ENCODE peak calls at places on chromosome 15, in nine cellular contexts. X, G, T, P, Y, R, E, Z and D are unnamed samples.

GRCh38 chr15:25936004-25936403 is 72.9 kb upstream of the ATP10A start:
- DNase-seq in X (no peak), G (no peak), T (no peak), P (no peak), Y (no peak), R (no peak), E (no peak), Z (no peak), D (no peak)

GRCh38 chr15:70243686-70244540 is 146.2 kb upstream of the TLE3 start:
- DNase-seq in X (no peak), G (no peak), T (no peak), P (no peak), Y (no peak), R (no peak), E (no peak), Z (no peak), D (no peak)

GRCh38 chr15:42037650-42038049 is 16.8 kb upstream of the PLA2G4E start:
- DNase-seq in X (no peak), G (peak; percentile 76), T (no peak), P (no peak), Y (no peak), R (no peak), E (no peak), Z (no peak), D (peak; percentile 87)

GRCh38 chr15:100235030-100235617 is 106.7 kb downstream of the ADAMTS17 start:
- DNase-seq in X (no peak), G (no peak), T (no peak), P (peak; percentile 59), Y (no peak), R (no peak), E (no peak), Z (no peak), D (no peak)

GRCh38 chr15:84928843-84929168 is 44.3 kb downstream of the SLC28A1 start:
- DNase-seq in X (no peak), G (no peak), T (no peak), P (no peak), Y (no peak), R (no peak), E (no peak), Z (no peak), D (no peak)

GRCh38 chr15:78093242-78094020 is 1.1 kb downstream of the SH2D7 start:
- DNase-seq in X (peak; percentile 80), G (peak; percentile 16), T (no peak), P (no peak), Y (no peak), R (no peak), E (peak; percentile 92), Z (peak; percentile 65), D (no peak)

GRCh38 chr15:94306700-94307650 is 75.6 kb downstream of the MCTP2 start:
- DNase-seq in X (no peak), G (peak; percentile 81), T (no peak), P (no peak), Y (no peak), R (no peak), E (no peak), Z (no peak), D (no peak)

GRCh38 chr15:47576921-47577474 is 140.3 kb upstream of the SEMA6D start:
- DNase-seq in X (no peak), G (no peak), T (no peak), P (no peak), Y (no peak), R (no peak), E (no peak), Z (no peak), D (no peak)

GRCh38 chr15:52010633-52011595 is 8.1 kb upstream of the MAPK6 start:
- DNase-seq in X (no peak), G (peak; percentile 94), T (no peak), P (no peak), Y (peak; percentile 39), R (no peak), E (peak; percentile 72), Z (peak; percentile 88), D (no peak)

GRCh38 chr15:97410907-97411575 is 549.5 kb upstream of the ARRDC4 start:
- DNase-seq in X (no peak), G (no peak), T (no peak), P (no peak), Y (no peak), R (no peak), E (no peak), Z (no peak), D (no peak)

GRCh38 chr15:36331531-36332275 is 247.7 kb upstream of the CDIN1 start:
- DNase-seq in X (no peak), G (no peak), T (no peak), P (no peak), Y (no peak), R (no peak), E (no peak), Z (no peak), D (no peak)

GRCh38 chr15:55791576-55792400 is 48.8 kb upstream of the PRTG start:
- DNase-seq in X (peak; percentile 42), G (peak; percentile 63), T (no peak), P (no peak), Y (no peak), R (no peak), E (no peak), Z (peak; percentile 30), D (no peak)

GRCh38 chr15:51878446-51879386 is 49.3 kb downstream of the TMOD3 start:
- DNase-seq in X (no peak), G (no peak), T (no peak), P (no peak), Y (no peak), R (no peak), E (no peak), Z (peak; percentile 80), D (no peak)

GRCh38 chr15:52439470-52439869 is 89.2 kb downstream of the MYO5A start:
- DNase-seq in X (no peak), G (no peak), T (no peak), P (no peak), Y (no peak), R (no peak), E (no peak), Z (no peak), D (no peak)

GRCh38 chr15:51126842-51127241 is 32.1 kb upstream of the TNFAIP8L3 start:
- DNase-seq in X (no peak), G (no peak), T (no peak), P (no peak), Y (no peak), R (no peak), E (no peak), Z (no peak), D (no peak)

GRCh38 chr15:52361975-52362494 is 66.4 kb upstream of the MYO5C start:
- DNase-seq in X (no peak), G (no peak), T (no peak), P (no peak), Y (no peak), R (no peak), E (no peak), Z (no peak), D (no peak)

GRCh38 chr15:67010898-67011619 is 54.3 kb upstream of the SMAD3 start:
- DNase-seq in X (no peak), G (no peak), T (no peak), P (no peak), Y (no peak), R (peak; percentile 71), E (no peak), Z (peak; percentile 44), D (no peak)

GRCh38 chr15:64703632-64703959 is 71.8 kb downstream of the RBPMS2 start:
- DNase-seq in X (no peak), G (no peak), T (no peak), P (no peak), Y (no peak), R (no peak), E (no peak), Z (no peak), D (no peak)

GRCh38 chr15:96352594-96353377 is 22.3 kb downstream of the NR2F2 start:
- DNase-seq in X (no peak), G (no peak), T (no peak), P (no peak), Y (no peak), R (peak; percentile 14), E (no peak), Z (peak; percentile 69), D (no peak)
- H3K4me3 ChIP-seq in X (no peak overlapping the region), G (no peak overlapping the region), T (no peak overlapping the region), P (peak overlapping the region; percentile 68), Y (no peak overlapping the region), R (peak overlapping the region; percentile 41), E (no peak overlapping the region), Z (no peak overlapping the region), D (no peak overlapping the region)

DNA sequence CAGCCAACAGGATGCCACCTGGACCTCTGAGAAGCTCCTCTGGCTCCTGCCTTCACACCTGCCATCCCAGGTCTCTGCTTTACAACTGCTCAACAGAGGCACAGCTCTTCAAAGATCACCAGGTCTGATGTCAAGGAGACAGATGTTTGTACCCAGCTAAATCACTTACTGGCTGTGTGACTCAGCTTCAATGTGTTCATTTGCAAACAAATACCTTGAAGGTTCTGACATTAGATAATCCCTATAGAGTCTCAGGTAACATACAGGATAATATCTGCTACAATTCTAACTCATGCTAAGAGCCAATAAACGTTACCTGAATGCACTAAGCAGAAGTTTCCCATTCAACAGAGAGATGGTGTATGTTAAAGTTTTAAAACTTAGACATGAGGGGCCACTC is 163.4 kb upstream of the IGF1R start:
- DNase-seq in X (no peak), G (no peak), T (no peak), P (no peak), Y (no peak), R (no peak), E (no peak), Z (no peak), D (no peak)
- TF ChIP-seq CTCF in X (no peak), G (no peak), T (no peak), P (no peak), Y (no peak), R (no peak), E (no peak), Z (no peak), D (no peak)

DNA sequence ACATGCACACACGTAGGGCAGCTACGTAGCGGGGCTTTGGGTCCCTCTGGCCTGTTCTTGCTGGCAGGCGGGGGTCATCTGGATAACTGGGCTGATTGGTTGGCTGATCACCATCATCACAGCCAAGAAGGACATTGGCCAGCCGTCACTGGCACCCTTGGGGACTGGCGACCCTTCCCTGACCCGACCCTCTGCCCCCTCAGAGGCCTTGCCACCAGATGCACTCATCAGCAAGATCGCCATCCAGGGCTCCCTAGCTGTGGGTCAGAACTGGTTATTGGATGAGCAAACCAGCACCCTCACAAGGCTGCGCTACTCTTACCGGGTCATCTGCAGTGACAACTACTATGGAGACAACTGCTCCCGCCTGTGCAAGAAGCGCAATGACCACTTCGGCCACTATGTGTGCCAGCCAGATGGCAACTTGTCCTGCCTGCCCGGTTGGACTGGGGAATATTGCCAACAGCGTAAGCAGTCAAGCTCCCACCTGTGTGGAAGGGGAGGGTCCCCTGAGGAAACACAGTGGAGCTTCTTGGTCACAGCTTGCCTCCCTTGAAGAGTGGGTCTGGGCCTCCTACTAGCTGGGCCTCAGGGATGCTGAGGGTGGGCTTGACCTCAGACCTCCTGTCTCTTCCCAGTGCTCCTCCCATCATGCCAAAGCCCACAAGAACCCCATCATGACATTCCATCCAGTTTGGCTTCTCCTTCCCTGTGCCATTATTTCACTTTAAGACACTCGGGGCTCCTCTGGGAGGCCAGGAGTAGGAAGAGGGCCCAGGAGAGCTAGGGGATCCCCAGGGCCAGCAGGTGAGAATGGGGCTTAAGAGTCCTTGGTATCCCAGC is 2.4 kb downstream of the DLL4 start:
- DNase-seq in X (no peak), G (no peak), T (no peak), P (no peak), Y (no peak), R (no peak), E (no peak), Z (no peak), D (peak; percentile 42)
- H3K4me3 ChIP-seq in X (no peak overlapping the region), G (no peak overlapping the region), T (peak overlapping the region; percentile 52), P (no peak overlapping the region), Y (peak overlapping the region; percentile 49), R (peak overlapping the region; percentile 88), E (peak overlapping the region; percentile 63), Z (no peak overlapping the region), D (peak overlapping the region; percentile 52)

GRCh38 chr15:29651476-29652072 is 170.7 kb downstream of the TJP1 start:
- DNase-seq in X (no peak), G (no peak), T (no peak), P (no peak), Y (no peak), R (no peak), E (no peak), Z (no peak), D (no peak)
- TF ChIP-seq CTCF in X (no peak), G (no peak), T (no peak), P (no peak), Y (no peak), R (no peak), E (no peak), Z (no peak), D (no peak)